ENCODE peak calls at places on chromosomes 1 and 21, in nine cellular contexts. G is tibial artery, T is GM13977, E is psoas muscle, F is astrocyte of the cerebellum, C is neural crest cell, A is Panc1, K is epithelial cell of esophagus, B is neural progenitor cell. H is an unnamed sample.

GRCh38 chr1:109530457-109531204 is 9.0 kb upstream of the GPR61 start:
- DNase-seq in G (no peak), T (no peak), E (no peak), F (no peak), C (no peak), A (no peak), K (no peak), B (peak), H (no peak)

GRCh38 chr1:10890391-10891073 is 94.1 kb upstream of the CASZ1 start:
- DNase-seq in G (no peak), T (no peak), E (no peak), F (no peak), C (no peak), A (no peak), K (peak), B (no peak), H (no peak)

GRCh38 chr1:169133801-169134558 is 27.5 kb downstream of the ATP1B1 start:
- DNase-seq in G (no peak), T (no peak), E (no peak), F (no peak), C (no peak), A (no peak), K (peak), B (no peak), H (no peak)

GRCh38 chr1:8166436-8166835 is 140.3 kb upstream of the ERRFI1 start:
- DNase-seq in G (no peak), T (no peak), E (no peak), F (no peak), C (no peak), A (no peak), K (no peak), B (no peak), H (no peak)

GRCh38 chr1:162755306-162755705 is 35.2 kb upstream of the HSD17B7 start:
- DNase-seq in G (no peak), T (no peak), E (no peak), F (no peak), C (no peak), A (no peak), K (no peak), B (no peak), H (no peak)

GRCh38 chr1:224639426-224639975 is 23.4 kb downstream of the CNIH3 start:
- DNase-seq in G (no peak), T (no peak), E (no peak), F (no peak), C (no peak), A (no peak), K (no peak), B (no peak), H (no peak)

GRCh38 chr1:212721388-212722247 is 22.0 kb upstream of the BATF3 start:
- DNase-seq in G (no peak), T (no peak), E (no peak), F (peak), C (no peak), A (peak), K (peak), B (no peak), H (no peak)

GRCh38 chr1:43232071-43232470 is 37.7 kb upstream of the TMEM125 start:
- DNase-seq in G (peak), T (no peak), E (no peak), F (peak), C (no peak), A (no peak), K (peak), B (no peak), H (no peak)

GRCh38 chr1:109984190-109984455 is 442 bp upstream of the AHCYL1 start:
- DNase-seq in G (peak), T (peak), E (no peak), F (no peak), C (no peak), A (no peak), K (no peak), B (no peak), H (no peak)

GRCh38 chr1:167715653-167716302 is 6.0 kb upstream of the MPZL1 start:
- DNase-seq in G (no peak), T (no peak), E (no peak), F (no peak), C (no peak), A (no peak), K (no peak), B (no peak), H (no peak)

GRCh38 chr1:15384301-15384901 is 25.3 kb upstream of the EFHD2 start:
- DNase-seq in G (no peak), T (peak), E (no peak), F (peak), C (peak), A (no peak), K (no peak), B (peak), H (no peak)

GRCh38 chr21:34348890-34349519 is 14.8 kb upstream of the KCNE2 start:
- DNase-seq in G (no peak), T (no peak), E (no peak), F (no peak), C (no peak), A (no peak), K (no peak), B (no peak), H (no peak)

GRCh38 chr1:205658943-205659581 is 21.2 kb downstream of the SLC45A3 start:
- DNase-seq in G (peak), T (peak), E (peak), F (peak), C (peak), A (no peak), K (peak), B (peak), H (peak)

GRCh38 chr1:216576246-216576645 is 147.0 kb downstream of the ESRRG start:
- DNase-seq in G (no peak), T (no peak), E (no peak), F (no peak), C (no peak), A (no peak), K (no peak), B (no peak), H (no peak)

GRCh38 chr1:230626274-230626673 is 16.0 kb upstream of the COG2 start:
- DNase-seq in G (no peak), T (no peak), E (no peak), F (no peak), C (no peak), A (no peak), K (no peak), B (no peak), H (no peak)

GRCh38 chr1:153945795-153946621 is 510 bp downstream of the DENND4B start:
- DNase-seq in G (peak), T (peak), E (peak), F (no peak), C (peak), A (no peak), K (peak), B (peak), H (peak)

GRCh38 chr1:79472067-79472656 is 465.6 kb upstream of the ADGRL4 start:
- DNase-seq in G (no peak), T (peak), E (no peak), F (no peak), C (no peak), A (no peak), K (no peak), B (no peak), H (no peak)

GRCh38 chr1:58815069-58815679 is 31.3 kb upstream of the JUN start:
- DNase-seq in G (peak), T (peak), E (peak), F (peak), C (peak), A (peak), K (peak), B (peak), H (peak)

GRCh38 chr1:84758968-84759491 is 68.8 kb upstream of the SSX2IP start:
- DNase-seq in G (peak), T (no peak), E (no peak), F (no peak), C (no peak), A (no peak), K (no peak), B (no peak), H (no peak)

GRCh38 chr21:15301736-15302135 is 236.9 kb upstream of the NRIP1 start:
- DNase-seq in G (no peak), T (no peak), E (no peak), F (no peak), C (no peak), A (no peak), K (peak), B (no peak), H (no peak)

GRCh38 chr1:208187499-208188041 is 56.6 kb downstream of the PLXNA2 start:
- DNase-seq in G (no peak), T (peak), E (no peak), F (no peak), C (no peak), A (no peak), K (no peak), B (no peak), H (no peak)

GRCh38 chr1:18646091-18646775 is 15.6 kb downstream of the PAX7 start:
- DNase-seq in G (no peak), T (peak), E (no peak), F (no peak), C (no peak), A (no peak), K (no peak), B (peak), H (no peak)

GRCh38 chr21:40531421-40531820 is 315.5 kb downstream of the DSCAM start:
- DNase-seq in G (no peak), T (no peak), E (no peak), F (no peak), C (no peak), A (no peak), K (peak), B (no peak), H (no peak)

GRCh38 chr21:26194811-26195251 is 24.3 kb upstream of the APP start:
- DNase-seq in G (no peak), T (no peak), E (no peak), F (no peak), C (no peak), A (no peak), K (no peak), B (no peak), H (no peak)

GRCh38 chr1:238962941-238963340 is 423.4 kb upstream of the CHRM3 start:
- DNase-seq in G (no peak), T (no peak), E (no peak), F (peak), C (no peak), A (no peak), K (no peak), B (no peak), H (no peak)

GRCh38 chr1:162951553-162952315 is 90.8 kb upstream of the CCDC190 start:
- DNase-seq in G (no peak), T (no peak), E (no peak), F (no peak), C (no peak), A (no peak), K (peak), B (no peak), H (no peak)

GRCh38 chr1:226209307-226210059 is 14.0 kb upstream of the MIXL1 start:
- DNase-seq in G (no peak), T (no peak), E (no peak), F (no peak), C (no peak), A (no peak), K (no peak), B (no peak), H (no peak)

GRCh38 chr1:27931184-27931583 is 3.6 kb upstream of the SMPDL3B start:
- DNase-seq in G (no peak), T (no peak), E (no peak), F (no peak), C (no peak), A (no peak), K (no peak), B (no peak), H (no peak)

GRCh38 chr1:52264530-52265115 is 101.4 kb downstream of the CC2D1B start:
- DNase-seq in G (no peak), T (no peak), E (no peak), F (no peak), C (no peak), A (no peak), K (no peak), B (no peak), H (no peak)

GRCh38 chr1:31567956-31568570 is 8.3 kb upstream of the TINAGL1 start:
- DNase-seq in G (peak), T (no peak), E (no peak), F (no peak), C (no peak), A (no peak), K (no peak), B (no peak), H (no peak)

GRCh38 chr21:42003051-42003461 is 7.1 kb downstream of the ZBTB21 start:
- DNase-seq in G (no peak), T (no peak), E (no peak), F (no peak), C (no peak), A (no peak), K (no peak), B (no peak), H (no peak)

GRCh38 chr1:177287996-177288395 is 117.2 kb downstream of the BRINP2 start:
- DNase-seq in G (no peak), T (no peak), E (no peak), F (no peak), C (no peak), A (no peak), K (no peak), B (no peak), H (no peak)

GRCh38 chr1:34924759-34925555 is 4.5 kb downstream of the DLGAP3 start:
- DNase-seq in G (peak), T (peak), E (peak), F (peak), C (peak), A (no peak), K (peak), B (peak), H (peak)

GRCh38 chr1:226308166-226308722 is 720 bp downstream of the LIN9 start:
- DNase-seq in G (no peak), T (no peak), E (no peak), F (no peak), C (peak), A (no peak), K (peak), B (peak), H (no peak)

GRCh38 chr1:2104621-2105427 is 54.6 kb downstream of the PRKCZ start:
- DNase-seq in G (no peak), T (no peak), E (peak), F (no peak), C (no peak), A (no peak), K (no peak), B (peak), H (no peak)

DNA sequence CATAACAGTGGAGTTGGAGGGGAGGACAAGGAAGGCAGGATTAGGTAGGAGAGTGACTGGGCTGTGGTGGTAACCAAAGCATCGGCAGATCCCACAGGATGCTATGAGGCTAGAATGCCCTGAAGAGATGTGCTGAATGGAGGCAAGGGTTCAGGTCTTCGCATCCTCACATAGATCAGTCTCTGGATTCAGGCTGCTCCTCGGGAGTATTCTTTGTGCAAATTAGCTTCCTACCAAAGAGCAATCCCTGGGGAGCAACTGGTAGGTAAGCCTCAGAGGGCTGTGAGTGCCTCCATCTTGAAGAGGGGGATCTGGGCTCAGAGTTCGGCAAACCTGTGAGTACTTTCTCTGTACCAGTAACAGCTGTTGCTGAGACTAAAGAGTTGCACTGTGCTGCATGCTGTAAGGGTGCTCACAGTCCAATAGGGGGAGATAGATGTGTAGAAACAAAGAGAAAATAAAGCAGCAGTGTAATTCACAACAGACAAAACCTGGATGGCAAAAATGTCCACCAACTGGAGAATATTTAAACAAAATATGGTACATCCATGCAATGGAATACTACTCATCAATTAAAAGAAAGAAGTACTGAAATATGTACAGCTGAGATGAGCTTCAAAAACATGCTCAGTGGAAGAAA is 322.4 kb upstream of the DEPDC1 start:
- DNase-seq in G (no peak), T (peak), E (no peak), F (no peak), C (no peak), A (no peak), K (peak), B (peak), H (peak)
- TF ChIP-seq CTCF in G (peak), T (peak), E (peak), F (peak), C (peak), A (peak), K (peak), B (peak), H (peak)

GRCh38 chr1:206923961-206924548 is 2.3 kb upstream of the FCMR start:
- DNase-seq in G (no peak), T (no peak), E (no peak), F (no peak), C (no peak), A (no peak), K (no peak), B (no peak), H (no peak)
- TF ChIP-seq CTCF in G (no peak), T (no peak), E (no peak), F (no peak), C (no peak), A (no peak), K (no peak), B (no peak), H (no peak)

GRCh38 chr1:88935522-88936222 is 44.3 kb upstream of the GTF2B start:
- DNase-seq in G (no peak), T (peak), E (no peak), F (no peak), C (peak), A (peak), K (peak), B (peak), H (peak)
- TF ChIP-seq CTCF in G (peak), T (peak), E (peak), F (peak), C (peak), A (peak), K (peak), B (peak), H (peak)

GRCh38 chr1:39132505-39133339 is 71.8 kb upstream of the MACF1 start:
- DNase-seq in G (peak), T (no peak), E (peak), F (no peak), C (peak), A (no peak), K (peak), B (peak), H (peak)
- TF ChIP-seq CTCF in G (peak), T (no peak), E (peak), F (peak), C (peak), A (peak), K (peak), B (peak), H (peak)

GRCh38 chr21:17537299-17537698 is 24.5 kb downstream of the CXADR start:
- DNase-seq in G (no peak), T (no peak), E (no peak), F (no peak), C (no peak), A (no peak), K (peak), B (no peak), H (no peak)

GRCh38 chr21:17527711-17528110 is 14.9 kb downstream of the CXADR start:
- DNase-seq in G (no peak), T (no peak), E (no peak), F (no peak), C (no peak), A (no peak), K (no peak), B (no peak), H (no peak)

GRCh38 chr21:17536381-17536780 is 23.5 kb downstream of the CXADR start:
- DNase-seq in G (no peak), T (no peak), E (no peak), F (no peak), C (no peak), A (no peak), K (peak), B (no peak), H (no peak)

GRCh38 chr21:17529648-17530047 is 16.8 kb downstream of the CXADR start:
- DNase-seq in G (no peak), T (no peak), E (no peak), F (no peak), C (no peak), A (no peak), K (no peak), B (no peak), H (no peak)

DNA sequence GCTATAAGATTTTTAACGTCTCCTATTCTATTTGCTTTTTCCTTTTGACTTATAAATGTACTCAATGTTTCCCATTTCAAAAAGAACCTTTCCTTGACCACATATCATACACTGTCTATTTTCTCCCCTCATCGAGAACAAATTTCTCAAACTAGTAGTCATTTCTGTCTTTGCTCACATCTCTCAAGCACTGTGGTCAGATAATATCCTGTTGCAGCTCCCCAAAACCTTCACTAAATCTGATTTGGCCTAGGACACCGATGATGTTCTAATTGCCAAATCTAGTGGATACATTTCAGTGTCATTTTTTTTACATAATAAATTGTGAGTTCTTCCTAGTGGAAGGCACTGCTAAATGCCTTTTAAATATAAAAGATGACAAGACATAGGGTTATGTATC is 19.4 kb downstream of the CXADR start:
- DNase-seq in G (no peak), T (no peak), E (no peak), F (no peak), C (no peak), A (no peak), K (no peak), B (no peak), H (no peak)
- TF ChIP-seq CTCF in G (no peak), T (no peak), E (no peak), F (no peak), C (no peak), A (no peak), K (no peak), B (no peak), H (no peak)

DNA sequence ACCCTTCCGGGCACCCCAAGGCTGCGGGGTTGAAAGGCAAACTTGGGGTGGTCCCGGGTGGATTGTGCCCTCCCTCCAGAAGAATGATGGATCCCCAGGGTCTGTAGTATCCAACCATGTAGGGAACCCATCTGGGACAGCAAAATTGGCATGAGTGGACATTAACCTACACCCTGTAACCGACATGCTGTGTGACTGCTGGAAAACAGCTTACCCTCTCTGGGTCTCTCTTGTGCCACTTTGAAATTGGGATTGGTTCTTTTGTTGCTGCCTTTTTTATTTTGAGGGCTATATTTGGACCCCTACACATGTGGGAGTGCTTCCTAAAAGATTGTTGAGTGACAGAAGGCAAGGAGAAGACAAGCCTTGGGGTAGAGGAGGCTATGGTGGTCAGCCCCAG is 19.5 kb downstream of the PADI1 start:
- DNase-seq in G (no peak), T (no peak), E (no peak), F (no peak), C (no peak), A (no peak), K (no peak), B (no peak), H (no peak)
- TF ChIP-seq CTCF in G (no peak), T (no peak), E (no peak), F (no peak), C (no peak), A (no peak), K (no peak), B (no peak), H (no peak)

GRCh38 chr1:151292207-151293030 is 10.3 kb downstream of the ZNF687 start:
- DNase-seq in G (no peak), T (no peak), E (no peak), F (no peak), C (no peak), A (no peak), K (no peak), B (no peak), H (no peak)
- TF ChIP-seq CTCF in G (no peak), T (no peak), E (no peak), F (no peak), C (no peak), A (no peak), K (peak), B (no peak), H (peak)

DNA sequence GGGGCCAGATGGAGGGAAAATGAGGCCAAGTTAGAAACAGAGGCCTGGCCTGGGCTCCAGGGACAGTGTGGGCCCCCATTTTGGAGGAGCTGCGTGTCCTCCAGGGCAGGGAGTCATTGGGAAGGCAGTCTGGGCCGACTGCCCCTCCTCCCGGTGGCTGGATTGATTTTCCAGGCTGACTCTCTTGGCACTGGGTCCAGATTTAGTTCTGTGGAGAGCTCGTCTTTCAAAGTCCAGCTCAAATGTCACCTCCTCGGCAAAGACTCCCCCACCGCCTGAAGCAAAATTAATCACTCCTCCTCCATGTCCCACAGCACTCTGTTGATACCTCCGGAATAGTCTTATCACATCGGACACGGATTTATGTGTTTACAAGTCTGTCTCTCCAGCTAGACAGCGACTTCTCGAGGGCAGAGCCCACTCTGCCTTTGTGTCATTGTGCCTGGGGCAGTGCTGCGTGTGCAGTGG is 175.1 kb downstream of the CAMTA1 start:
- DNase-seq in G (no peak), T (no peak), E (peak), F (peak), C (no peak), A (no peak), K (peak), B (no peak), H (no peak)
- TF ChIP-seq CTCF in G (no peak), T (no peak), E (no peak), F (no peak), C (no peak), A (no peak), K (no peak), B (no peak), H (no peak)